ENCODE peak calls at places on chromosome 5, in four cellular contexts. G, W, B and C are unnamed samples. For H3K9me1, the result is how much of the 10 kb centered on the place peaks cover.

GRCh38 chr5:164504141-164504772 is 998.8 kb downstream of the MAT2B start:
- DNase-seq in G (peak), W (peak), B (peak), C (no peak)

GRCh38 chr5:156414381-156414780 is 87.4 kb downstream of the SGCD start:
- DNase-seq in G (no peak), W (no peak), B (peak), C (no peak)

GRCh38 chr5:6554812-6555211 is 78.0 kb downstream of the NSUN2 start:
- DNase-seq in G (no peak), W (peak), B (no peak), C (no peak)

GRCh38 chr5:33367396-33367795 is 73.4 kb upstream of the TARS1 start:
- DNase-seq in G (no peak), W (no peak), B (no peak), C (no peak)

GRCh38 chr5:3197699-3198098 is 397.9 kb upstream of the IRX1 start:
- DNase-seq in G (no peak), W (no peak), B (no peak), C (no peak)

GRCh38 chr5:168471785-168472184 is 14.5 kb upstream of the RARS1 start:
- DNase-seq in G (no peak), W (no peak), B (peak), C (no peak)

GRCh38 chr5:146409081-146409671 is 38.0 kb upstream of the TCERG1 start:
- DNase-seq in G (no peak), W (no peak), B (peak), C (no peak)

GRCh38 chr5:124996023-124996763 is 249.8 kb upstream of the ZNF608 start:
- DNase-seq in G (no peak), W (no peak), B (peak), C (no peak)

GRCh38 chr5:58871648-58872242 is 288.9 kb downstream of the RAB3C start:
- DNase-seq in G (peak), W (peak), B (peak), C (no peak)

GRCh38 chr5:157217289-157218024 is 36.8 kb downstream of the ITK start:
- DNase-seq in G (no peak), W (no peak), B (no peak), C (no peak)

GRCh38 chr5:95841914-95842812 is 19.6 kb upstream of the GLRX start:
- DNase-seq in G (no peak), W (no peak), B (peak), C (no peak)

GRCh38 chr5:39570418-39571027 is 145.7 kb upstream of the DAB2 start:
- DNase-seq in G (peak), W (peak), B (peak), C (no peak)

GRCh38 chr5:152221721-152222629 is 183.1 kb downstream of the NMUR2 start:
- DNase-seq in G (no peak), W (no peak), B (no peak), C (no peak)

GRCh38 chr5:120779674-120780073 is 315.6 kb downstream of the PRR16 start:
- DNase-seq in G (no peak), W (no peak), B (peak), C (no peak)

GRCh38 chr5:179287631-179288030 is 57.6 kb downstream of the ADAMTS2 start:
- DNase-seq in G (no peak), W (no peak), B (no peak), C (no peak)

GRCh38 chr5:67050125-67050524 is 146.5 kb downstream of the CD180 start:
- DNase-seq in G (no peak), W (no peak), B (no peak), C (no peak)

GRCh38 chr5:149128023-149128875 is 13.0 kb upstream of the ABLIM3 start:
- DNase-seq in G (peak), W (peak), B (peak), C (no peak)

GRCh38 chr5:633521-633955 is 21.4 kb downstream of the CEP72 start:
- DNase-seq in G (no peak), W (no peak), B (peak), C (no peak)

GRCh38 chr5:134794136-134794535 is 35.6 kb downstream of the DDX46 start:
- DNase-seq in G (no peak), W (peak), B (peak), C (no peak)

GRCh38 chr5:81579525-81579924 is 171.4 kb downstream of the SSBP2 start:
- DNase-seq in G (peak), W (peak), B (peak), C (no peak)

GRCh38 chr5:66660401-66660800 is 64.2 kb downstream of the MAST4 start:
- DNase-seq in G (no peak), W (no peak), B (no peak), C (no peak)

GRCh38 chr5:165871279-165871678 is 2365.9 kb downstream of the MAT2B start:
- DNase-seq in G (no peak), W (no peak), B (no peak), C (no peak)

GRCh38 chr5:110475529-110475928 is 250.9 kb downstream of the TMEM232 start:
- DNase-seq in G (no peak), W (no peak), B (no peak), C (no peak)

GRCh38 chr5:172178301-172179031 is 9.6 kb downstream of the STK10 start:
- DNase-seq in G (peak), W (no peak), B (no peak), C (no peak)

GRCh38 chr5:33531796-33532195 is 91.0 kb downstream of the TARS1 start:
- DNase-seq in G (no peak), W (no peak), B (no peak), C (no peak)

GRCh38 chr5:133904641-133905040 is 63.8 kb downstream of the C5orf15 start:
- DNase-seq in G (no peak), W (no peak), B (no peak), C (no peak)

GRCh38 chr5:37770791-37771190 is 69.0 kb downstream of the GDNF start:
- DNase-seq in G (no peak), W (no peak), B (peak), C (no peak)

GRCh38 chr5:37769840-37770239 is 70.0 kb downstream of the GDNF start:
- DNase-seq in G (no peak), W (no peak), B (no peak), C (no peak)

GRCh38 chr5:37771203-37771611 is 68.6 kb downstream of the GDNF start:
- DNase-seq in G (no peak), W (no peak), B (no peak), C (peak)

GRCh38 chr5:37772255-37772654 is 67.6 kb downstream of the GDNF start:
- DNase-seq in G (no peak), W (no peak), B (no peak), C (no peak)

GRCh38 chr5:37771731-37772130 is 68.1 kb downstream of the GDNF start:
- DNase-seq in G (no peak), W (no peak), B (peak), C (peak)
- H2AFZ ChIP-seq in G (no peak), W (no peak), B (peak), C (peak)

GRCh38 chr5:54445691-54446090 is 9.8 kb upstream of the HSPB3 start:
- DNase-seq in G (no peak), W (no peak), B (no peak), C (no peak)

GRCh38 chr5:54449923-54450322 is 5.6 kb upstream of the HSPB3 start:
- DNase-seq in G (no peak), W (no peak), B (no peak), C (no peak)

GRCh38 chr5:54442271-54442670 is 13.2 kb upstream of the HSPB3 start:
- DNase-seq in G (no peak), W (no peak), B (no peak), C (no peak)

GRCh38 chr5:54443264-54443663 is 12.2 kb upstream of the HSPB3 start:
- DNase-seq in G (peak), W (peak), B (peak), C (no peak)

DNA sequence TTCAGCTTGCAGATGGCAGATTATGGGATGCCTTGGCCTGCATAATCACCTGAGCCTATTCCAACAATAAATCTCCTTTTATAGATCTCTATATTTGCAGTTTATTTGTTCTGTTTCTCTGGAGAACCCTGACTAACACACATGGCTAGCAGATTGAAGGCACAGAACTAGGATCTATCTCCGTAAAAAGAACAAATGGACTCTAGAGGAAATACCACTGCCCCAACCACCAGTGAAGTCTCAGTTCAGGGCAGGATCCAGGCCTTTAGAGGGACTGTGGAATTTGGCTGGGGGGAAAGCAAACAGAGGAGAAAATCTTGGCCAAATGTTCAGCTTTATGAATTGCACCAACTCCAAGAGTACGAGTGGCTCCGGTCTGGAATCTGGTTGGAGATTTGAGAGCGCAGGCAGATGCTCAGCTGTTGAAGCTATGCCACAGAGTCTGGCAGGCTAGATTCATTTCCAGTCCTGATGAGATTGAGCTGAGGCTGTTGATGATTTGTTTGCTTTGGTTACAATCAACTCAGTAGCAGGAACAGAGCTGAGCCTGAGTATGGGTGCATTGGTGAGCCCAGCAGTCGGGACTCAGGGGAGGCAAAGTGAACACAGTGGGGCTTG is 9.2 kb upstream of the HSPB3 start:
- DNase-seq in G (no peak), W (no peak), B (no peak), C (no peak)
- H3K4me2 ChIP-seq in G (no peak), W (no peak), B (no peak), C (no peak)

GRCh38 chr5:94470802-94471201 is 147.6 kb downstream of the KIAA0825 start:
- DNase-seq in G (no peak), W (no peak), B (no peak), C (no peak)

GRCh38 chr5:94467560-94468504 is 150.6 kb downstream of the KIAA0825 start:
- DNase-seq in G (no peak), W (no peak), B (no peak), C (no peak)

GRCh38 chr5:94468531-94468930 is 149.9 kb downstream of the KIAA0825 start:
- DNase-seq in G (no peak), W (no peak), B (no peak), C (no peak)

GRCh38 chr5:94471496-94471895 is 146.9 kb downstream of the KIAA0825 start:
- DNase-seq in G (no peak), W (peak), B (no peak), C (no peak)

GRCh38 chr5:94469889-94470288 is 148.5 kb downstream of the KIAA0825 start:
- DNase-seq in G (no peak), W (no peak), B (peak), C (no peak)
- H3K9me1 ChIP-seq in G (under half), W (under half), B (under half), C (under half)

GRCh38 chr5:62767650-62768049 is 189.0 kb downstream of the LRRC70 start:
- DNase-seq in G (no peak), W (no peak), B (no peak), C (no peak)
- H2AFZ ChIP-seq in G (no peak), W (no peak), B (no peak), C (no peak)

GRCh38 chr5:83472508-83473343 is 1.2 kb downstream of the VCAN start:
- DNase-seq in G (peak), W (no peak), B (no peak), C (no peak)

GRCh38 chr5:83474986-83475385 is 3.4 kb downstream of the VCAN start:
- DNase-seq in G (no peak), W (no peak), B (no peak), C (no peak)

GRCh38 chr5:83473344-83474169 is 2.0 kb downstream of the VCAN start:
- DNase-seq in G (peak), W (peak), B (peak), C (no peak)

GRCh38 chr5:83475540-83476469 is 4.3 kb downstream of the VCAN start:
- DNase-seq in G (no peak), W (no peak), B (peak), C (no peak)

DNA sequence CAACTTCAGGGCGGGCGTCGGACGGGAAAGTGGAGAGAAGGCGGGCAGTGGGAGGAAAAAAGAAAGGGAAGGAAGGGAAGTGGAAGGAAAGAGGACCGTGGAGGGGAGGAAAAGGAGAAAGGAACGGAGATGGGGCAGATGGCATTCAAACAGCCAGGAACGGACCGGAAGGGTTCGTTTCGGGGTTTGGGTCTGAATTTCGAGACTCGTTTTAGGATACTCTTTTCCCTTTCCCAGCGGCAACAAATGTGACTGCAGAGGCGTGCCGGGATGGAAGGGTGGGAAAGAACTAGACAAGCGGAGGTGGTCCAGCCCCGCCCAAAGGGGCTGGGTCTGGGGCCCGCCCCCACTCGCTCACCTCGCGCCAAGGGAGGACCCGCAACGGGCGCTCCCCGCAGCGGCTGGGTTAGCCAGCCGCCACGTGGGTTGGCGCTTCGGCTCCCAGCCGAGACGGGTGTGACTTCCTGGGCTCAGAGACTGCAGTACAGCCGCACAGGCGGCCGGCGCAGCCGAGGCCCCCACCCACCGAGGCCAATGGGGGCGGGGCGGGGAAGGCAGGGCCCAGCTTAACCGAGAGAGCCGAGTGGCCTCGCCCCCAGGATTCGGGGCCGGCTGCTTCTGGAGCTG is 2.7 kb downstream of the VCAN start:
- DNase-seq in G (peak), W (no peak), B (peak), C (no peak)
- H3K4me2 ChIP-seq in G (peak), W (peak), B (peak), C (peak)

GRCh38 chr5:10655041-10655685 is 91.3 kb downstream of the ANKRD33B start:
- DNase-seq in G (no peak), W (no peak), B (no peak), C (no peak)
- H3K9me1 ChIP-seq in G (under half), W (under half), B (under half), C (under half)

GRCh38 chr5:143629871-143630658 is 181.9 kb upstream of the HMHB1 start:
- DNase-seq in G (no peak), W (no peak), B (peak), C (no peak)
- H2AFZ ChIP-seq in G (no peak), W (no peak), B (no peak), C (no peak)